ENCODE peak calls at places on chromosomes 11 and 22, in eight cellular contexts. One of them, this sample, is unnamed.

GRCh38 chr11:116263770-116264169 is 509.0 kb downstream of the BUD13 start:
- DNase-seq in bronchial epithelial cell: no peak
- DNase-seq in Caco-2: no peak
- DNase-seq in hepatocyte: no peak
- DNase-seq in heart right ventricle: no peak
- DNase-seq in CD8-positive, alpha-beta T cell: no peak
- DNase-seq in transverse colon: no peak
- DNase-seq in lower lobe of right lung: no peak
- DNase-seq in this sample: no peak

GRCh38 chr11:117239295-117239694 is 6.8 kb downstream of the RNF214 start:
- DNase-seq in lower lobe of right lung: no peak
- DNase-seq in hepatocyte: peak; percentile 45
- DNase-seq in CD8-positive, alpha-beta T cell: no peak
- DNase-seq in bronchial epithelial cell: peak; percentile 81
- DNase-seq in Caco-2: no peak
- DNase-seq in heart right ventricle: no peak
- DNase-seq in transverse colon: no peak
- DNase-seq in this sample: no peak

GRCh38 chr11:133919330-133920108 is 37.2 kb downstream of the IGSF9B start:
- DNase-seq in Caco-2: no peak
- DNase-seq in heart right ventricle: no peak
- DNase-seq in lower lobe of right lung: no peak
- DNase-seq in hepatocyte: no peak
- DNase-seq in bronchial epithelial cell: no peak
- DNase-seq in transverse colon: no peak
- DNase-seq in CD8-positive, alpha-beta T cell: no peak
- DNase-seq in this sample: no peak

GRCh38 chr11:117792992-117793391 is 4.0 kb downstream of the DSCAML1 start:
- DNase-seq in Caco-2: no peak
- DNase-seq in hepatocyte: no peak
- DNase-seq in bronchial epithelial cell: no peak
- DNase-seq in CD8-positive, alpha-beta T cell: no peak
- DNase-seq in transverse colon: no peak
- DNase-seq in heart right ventricle: no peak
- DNase-seq in lower lobe of right lung: no peak
- DNase-seq in this sample: no peak

GRCh38 chr11:35662649-35663407 is at the start of gene TRIM44:
- DNase-seq in CD8-positive, alpha-beta T cell: peak; percentile 69
- DNase-seq in transverse colon: peak; percentile 89
- DNase-seq in lower lobe of right lung: peak; percentile 91
- DNase-seq in hepatocyte: peak; percentile 90
- DNase-seq in heart right ventricle: peak; percentile 88
- DNase-seq in Caco-2: peak; percentile 91
- DNase-seq in bronchial epithelial cell: peak; percentile 68
- DNase-seq in this sample: peak; percentile 96

GRCh38 chr11:92811341-92811740 is 158.1 kb upstream of the MTNR1B start:
- DNase-seq in Caco-2: no peak
- DNase-seq in bronchial epithelial cell: peak; percentile 64
- DNase-seq in hepatocyte: peak; percentile 11
- DNase-seq in heart right ventricle: no peak
- DNase-seq in lower lobe of right lung: no peak
- DNase-seq in transverse colon: no peak
- DNase-seq in CD8-positive, alpha-beta T cell: no peak
- DNase-seq in this sample: no peak

GRCh38 chr11:3158131-3158591 is 6.9 kb downstream of the OSBPL5 start:
- DNase-seq in CD8-positive, alpha-beta T cell: no peak
- DNase-seq in lower lobe of right lung: peak; percentile 26
- DNase-seq in Caco-2: no peak
- DNase-seq in hepatocyte: no peak
- DNase-seq in transverse colon: peak; percentile 4
- DNase-seq in heart right ventricle: no peak
- DNase-seq in bronchial epithelial cell: no peak
- DNase-seq in this sample: peak; percentile 65

GRCh38 chr11:28836285-28837081 is 728.3 kb downstream of the METTL15 start:
- DNase-seq in CD8-positive, alpha-beta T cell: no peak
- DNase-seq in bronchial epithelial cell: peak; percentile 97
- DNase-seq in hepatocyte: peak; percentile 45
- DNase-seq in transverse colon: no peak
- DNase-seq in heart right ventricle: no peak
- DNase-seq in lower lobe of right lung: no peak
- DNase-seq in Caco-2: peak; percentile 46
- DNase-seq in this sample: no peak

GRCh38 chr11:86919557-86920210 is 35.5 kb downstream of the FZD4 start:
- DNase-seq in heart right ventricle: peak; percentile 28
- DNase-seq in CD8-positive, alpha-beta T cell: no peak
- DNase-seq in transverse colon: no peak
- DNase-seq in lower lobe of right lung: no peak
- DNase-seq in hepatocyte: peak; percentile 63
- DNase-seq in bronchial epithelial cell: peak; percentile 67
- DNase-seq in Caco-2: peak; percentile 77
- DNase-seq in this sample: no peak

GRCh38 chr11:57513911-57514537 is 1.5 kb downstream of the SLC43A1 start:
- DNase-seq in bronchial epithelial cell: no peak
- DNase-seq in CD8-positive, alpha-beta T cell: no peak
- DNase-seq in hepatocyte: peak; percentile 58
- DNase-seq in heart right ventricle: peak; percentile 25
- DNase-seq in transverse colon: peak; percentile 53
- DNase-seq in lower lobe of right lung: peak; percentile 63
- DNase-seq in Caco-2: peak; percentile 37
- DNase-seq in this sample: peak; percentile 86

GRCh38 chr22:23908561-23909205 is 14.5 kb downstream of the MIF start:
- DNase-seq in heart right ventricle: no peak
- DNase-seq in lower lobe of right lung: no peak
- DNase-seq in bronchial epithelial cell: no peak
- DNase-seq in hepatocyte: no peak
- DNase-seq in transverse colon: no peak
- DNase-seq in CD8-positive, alpha-beta T cell: no peak
- DNase-seq in Caco-2: peak; percentile 47
- DNase-seq in this sample: no peak

GRCh38 chr11:66951927-66952337 is 6.3 kb downstream of the PC start:
- DNase-seq in bronchial epithelial cell: no peak
- DNase-seq in lower lobe of right lung: no peak
- DNase-seq in hepatocyte: peak; percentile 52
- DNase-seq in Caco-2: no peak
- DNase-seq in transverse colon: peak; percentile 53
- DNase-seq in CD8-positive, alpha-beta T cell: no peak
- DNase-seq in heart right ventricle: no peak
- DNase-seq in this sample: no peak

GRCh38 chr11:32094931-32095330 is 4.1 kb downstream of the RCN1 start:
- DNase-seq in bronchial epithelial cell: no peak
- DNase-seq in heart right ventricle: no peak
- DNase-seq in hepatocyte: no peak
- DNase-seq in CD8-positive, alpha-beta T cell: no peak
- DNase-seq in Caco-2: no peak
- DNase-seq in transverse colon: no peak
- DNase-seq in lower lobe of right lung: no peak
- DNase-seq in this sample: no peak

GRCh38 chr11:111368285-111368560 is 10.9 kb downstream of the POU2AF1 start:
- DNase-seq in lower lobe of right lung: no peak
- DNase-seq in Caco-2: no peak
- DNase-seq in hepatocyte: no peak
- DNase-seq in bronchial epithelial cell: no peak
- DNase-seq in heart right ventricle: no peak
- DNase-seq in CD8-positive, alpha-beta T cell: no peak
- DNase-seq in transverse colon: no peak
- DNase-seq in this sample: no peak

GRCh38 chr11:76978239-76978638 is 56.0 kb upstream of the B3GNT6 start:
- DNase-seq in transverse colon: no peak
- DNase-seq in CD8-positive, alpha-beta T cell: no peak
- DNase-seq in lower lobe of right lung: no peak
- DNase-seq in Caco-2: no peak
- DNase-seq in hepatocyte: no peak
- DNase-seq in bronchial epithelial cell: no peak
- DNase-seq in heart right ventricle: no peak
- DNase-seq in this sample: no peak

DNA sequence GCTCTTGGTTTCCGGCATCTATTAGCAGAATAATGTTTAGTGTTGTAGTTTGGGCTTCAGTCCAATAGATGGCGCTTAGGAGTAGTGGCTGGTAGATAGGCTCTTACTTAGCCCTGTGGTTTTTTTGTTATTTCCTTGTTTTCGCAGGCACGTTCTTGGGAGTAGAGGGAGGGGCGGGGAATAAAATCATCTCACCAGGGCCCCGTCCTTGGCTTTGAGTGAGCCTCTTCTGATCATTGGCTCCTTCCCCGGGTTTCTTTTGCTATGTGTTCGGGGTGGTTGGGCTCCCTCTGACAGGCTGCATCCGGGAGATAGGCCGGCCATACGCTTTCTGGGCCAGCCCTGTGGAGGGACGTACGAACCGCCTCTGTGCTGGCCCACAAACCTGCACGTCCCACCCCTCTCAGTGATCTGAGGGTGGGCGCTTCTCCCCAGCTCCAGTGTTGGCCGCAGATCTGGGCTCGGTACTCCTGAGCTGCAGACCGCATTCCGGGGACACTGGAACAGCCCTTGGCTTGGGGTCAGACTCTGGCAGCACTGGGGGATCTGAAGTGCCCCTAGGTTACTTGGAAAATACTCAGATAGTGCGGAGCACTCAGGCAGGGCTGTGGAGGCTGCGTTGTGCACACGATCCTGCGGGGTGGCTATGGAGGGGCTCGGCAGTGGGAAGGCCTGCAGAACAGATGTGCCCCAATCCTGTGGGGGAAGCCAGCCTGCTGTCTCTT is 217.0 kb downstream of the DYNC2H1 start:
- DNase-seq in heart right ventricle: peak; percentile 42
- DNase-seq in bronchial epithelial cell: peak; percentile 73
- DNase-seq in hepatocyte: peak; percentile 69
- DNase-seq in Caco-2: peak; percentile 76
- DNase-seq in lower lobe of right lung: no peak
- DNase-seq in CD8-positive, alpha-beta T cell: no peak
- DNase-seq in transverse colon: peak; percentile 9
- DNase-seq in this sample: peak; percentile 75
- H3K27me3 ChIP-seq in heart right ventricle: no peaks in the 10 kb centered on the region
- H3K27me3 ChIP-seq in bronchial epithelial cell: no peaks in the 10 kb centered on the region
- H3K27me3 ChIP-seq in hepatocyte: no peaks in the 10 kb centered on the region
- H3K27me3 ChIP-seq in Caco-2: no peaks in the 10 kb centered on the region
- H3K27me3 ChIP-seq in lower lobe of right lung: no peaks in the 10 kb centered on the region
- H3K27me3 ChIP-seq in CD8-positive, alpha-beta T cell: no peaks in the 10 kb centered on the region
- H3K27me3 ChIP-seq in transverse colon: no peaks in the 10 kb centered on the region
- H3K27me3 ChIP-seq in this sample: no peaks in the 10 kb centered on the region

DNA sequence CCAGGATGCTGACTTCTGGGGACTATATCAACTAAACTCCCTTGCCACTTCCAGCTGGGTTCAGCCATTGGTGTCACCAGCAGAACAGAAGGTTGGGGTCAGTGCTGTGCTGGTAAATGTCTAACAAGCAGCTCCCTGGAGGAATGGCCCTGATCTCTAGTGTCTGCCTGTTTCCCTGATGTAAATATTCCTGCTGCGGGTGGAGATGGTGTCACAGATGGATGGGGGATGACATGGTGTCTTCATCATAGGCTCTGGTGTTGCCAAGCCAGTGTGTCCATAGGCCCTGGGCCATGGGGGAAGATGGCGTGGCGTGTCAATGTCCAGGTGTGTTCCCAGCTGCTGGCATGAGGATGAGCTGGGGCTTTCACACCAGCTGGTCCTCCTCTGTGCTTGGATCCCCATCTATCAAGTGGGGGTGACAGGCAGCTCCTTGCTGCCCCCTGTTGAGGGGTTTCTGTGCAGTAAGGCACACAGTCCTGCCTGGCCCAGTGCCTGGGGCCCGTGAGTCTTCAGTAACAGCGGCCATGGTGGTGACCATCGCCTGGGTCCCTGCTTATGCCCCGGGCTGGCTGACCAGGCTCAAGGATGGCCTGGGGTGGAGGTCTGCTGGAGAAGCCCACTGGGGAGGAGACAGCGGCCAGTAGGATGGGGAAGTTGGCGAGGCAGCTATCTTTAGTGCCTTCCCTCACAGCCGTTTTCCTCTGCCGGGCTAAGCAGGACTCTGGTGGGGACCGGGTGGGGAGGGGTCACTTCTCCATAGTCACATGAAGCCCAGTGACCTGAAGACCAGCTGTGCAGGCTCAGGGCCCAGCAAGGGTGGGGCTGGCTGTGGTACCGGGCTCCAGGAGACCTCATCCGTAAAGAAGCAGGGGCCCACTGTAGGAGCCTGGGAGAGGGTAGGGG is 12.7 kb downstream of the RPL3 start:
- DNase-seq in lower lobe of right lung: peak; percentile 67
- DNase-seq in CD8-positive, alpha-beta T cell: peak; percentile 28
- DNase-seq in heart right ventricle: no peak
- DNase-seq in Caco-2: peak; percentile 50
- DNase-seq in hepatocyte: no peak
- DNase-seq in transverse colon: peak; percentile 45
- DNase-seq in bronchial epithelial cell: no peak
- DNase-seq in this sample: peak; percentile 77
- TF ChIP-seq CTCF in lower lobe of right lung: peak; percentile 34
- TF ChIP-seq CTCF in CD8-positive, alpha-beta T cell: no peak
- TF ChIP-seq CTCF in heart right ventricle: peak; percentile 53
- TF ChIP-seq CTCF in Caco-2: peak; percentile 43
- TF ChIP-seq CTCF in hepatocyte: peak; percentile 25
- TF ChIP-seq CTCF in transverse colon: no peak
- TF ChIP-seq CTCF in bronchial epithelial cell: peak; percentile 40
- TF ChIP-seq CTCF in this sample: peak; percentile 12

DNA sequence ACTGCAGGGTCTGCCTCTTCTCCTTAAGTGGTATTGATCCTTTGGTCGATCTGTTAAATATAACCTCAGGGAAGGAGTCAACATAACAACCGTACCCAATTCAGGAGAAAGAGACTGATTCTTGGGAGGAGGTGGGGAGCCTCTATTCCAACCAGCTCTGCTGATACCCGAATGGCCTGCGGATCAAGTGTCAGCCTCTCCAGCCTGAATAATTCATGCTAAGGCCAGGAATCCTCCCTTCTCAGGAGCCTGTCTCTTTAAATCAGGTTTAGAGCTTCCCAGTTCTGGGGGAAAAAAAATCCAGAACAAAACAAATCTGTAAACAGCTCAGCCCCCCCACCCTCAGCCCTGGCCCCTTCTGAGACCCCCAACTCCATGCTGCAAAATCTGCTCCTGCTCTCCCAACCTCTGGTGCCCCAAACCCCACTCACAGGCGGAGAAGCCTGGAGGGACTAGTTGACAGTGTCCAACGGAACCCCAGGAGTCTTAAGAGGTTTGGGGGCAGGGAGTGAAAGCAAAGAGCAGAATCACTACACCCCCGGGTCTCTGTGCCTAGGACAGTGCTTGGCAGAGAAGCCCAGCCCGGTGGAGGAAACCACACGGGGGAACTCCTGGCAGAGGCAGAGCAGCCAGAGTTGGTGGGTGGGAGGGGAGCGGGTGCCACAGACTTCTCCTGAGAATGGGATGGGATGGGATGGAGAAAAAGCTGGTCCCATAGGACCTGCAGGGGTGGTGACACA is 853 bp upstream of the TPBGL start:
- DNase-seq in CD8-positive, alpha-beta T cell: no peak
- DNase-seq in Caco-2: no peak
- DNase-seq in hepatocyte: no peak
- DNase-seq in transverse colon: no peak
- DNase-seq in lower lobe of right lung: no peak
- DNase-seq in bronchial epithelial cell: no peak
- DNase-seq in heart right ventricle: no peak
- DNase-seq in this sample: no peak
- H3K4me3 ChIP-seq in CD8-positive, alpha-beta T cell: no peak overlapping the region
- H3K4me3 ChIP-seq in Caco-2: no peak overlapping the region
- H3K4me3 ChIP-seq in hepatocyte: no peak overlapping the region
- H3K4me3 ChIP-seq in transverse colon: no peak overlapping the region
- H3K4me3 ChIP-seq in lower lobe of right lung: no peak overlapping the region
- H3K4me3 ChIP-seq in bronchial epithelial cell: no peak overlapping the region
- H3K4me3 ChIP-seq in heart right ventricle: no peak overlapping the region
- H3K4me3 ChIP-seq in this sample: no peak overlapping the region

DNA sequence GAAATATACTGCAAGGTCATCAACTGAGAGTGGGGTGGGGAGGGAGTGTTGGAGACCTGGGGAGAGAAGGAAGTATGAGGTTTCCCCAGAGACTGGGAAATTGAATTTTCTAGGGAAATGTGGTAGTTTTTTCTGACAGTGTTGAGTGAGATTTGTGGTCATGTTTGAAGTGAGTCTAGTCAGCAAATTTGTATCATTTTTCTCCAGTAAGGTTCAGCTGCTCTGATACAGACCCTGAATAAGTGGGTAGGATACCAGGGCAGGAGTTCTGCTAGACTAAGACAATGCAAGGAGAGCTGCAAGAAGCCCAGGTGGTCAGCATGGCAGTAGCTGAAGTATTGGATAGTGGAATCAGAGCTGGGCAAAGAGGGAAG is 112.1 kb downstream of the PKNOX2 start:
- DNase-seq in heart right ventricle: no peak
- DNase-seq in bronchial epithelial cell: no peak
- DNase-seq in Caco-2: no peak
- DNase-seq in lower lobe of right lung: no peak
- DNase-seq in CD8-positive, alpha-beta T cell: no peak
- DNase-seq in hepatocyte: no peak
- DNase-seq in transverse colon: no peak
- DNase-seq in this sample: no peak
- H3K27me3 ChIP-seq in heart right ventricle: no peaks in the 10 kb centered on the region
- H3K27me3 ChIP-seq in bronchial epithelial cell: no peaks in the 10 kb centered on the region
- H3K27me3 ChIP-seq in Caco-2: peaks cover 1% of the 10 kb centered on the region
- H3K27me3 ChIP-seq in lower lobe of right lung: no peaks in the 10 kb centered on the region
- H3K27me3 ChIP-seq in CD8-positive, alpha-beta T cell: no peaks in the 10 kb centered on the region
- H3K27me3 ChIP-seq in hepatocyte: no peaks in the 10 kb centered on the region
- H3K27me3 ChIP-seq in transverse colon: no peaks in the 10 kb centered on the region
- H3K27me3 ChIP-seq in this sample: no peaks in the 10 kb centered on the region

This sample was measured in spleen.